ENCODE peak calls at places on chromosomes 2 and 18, in nine cellular contexts. B is left ventricle myocardium inferior, O is A549, C is heart right ventricle, P is AG04450, R is K562, D is adrenal gland, E is foreskin fibroblast, I is IMR-90. G is an unnamed sample.
A peak's percentile ranks its signal among the peaks of the same experiment; 100 is the strongest.

GRCh38 chr2:159084395-159085370 is 116.2 kb downstream of the TANC1 start:
- DNase-seq in B (no peak), O (no peak), C (no peak), P (no peak), R (no peak), D (peak; percentile 67), E (no peak), I (peak; percentile 40), G (no peak)

GRCh38 chr2:19035238-19035637 is 323.2 kb downstream of the OSR1 start:
- DNase-seq in B (peak; percentile 20), O (no peak), C (peak; percentile 17), P (no peak), R (no peak), D (peak; percentile 35), E (peak; percentile 87), I (peak; percentile 70), G (peak; percentile 45)

GRCh38 chr18:68991281-68991680 is 193.4 kb downstream of the CCDC102B start:
- DNase-seq in B (no peak), O (no peak), C (no peak), P (no peak), R (no peak), D (no peak), E (peak; percentile 33), I (peak; percentile 53), G (no peak)

GRCh38 chr18:45519881-45520280 is 95.4 kb upstream of the SLC14A2 start:
- DNase-seq in B (no peak), O (no peak), C (no peak), P (no peak), R (no peak), D (no peak), E (no peak), I (peak; percentile 2), G (no peak)

GRCh38 chr2:224930990-224931389 is 111.3 kb downstream of the DOCK10 start:
- DNase-seq in B (no peak), O (no peak), C (no peak), P (no peak), R (no peak), D (no peak), E (no peak), I (no peak), G (no peak)

GRCh38 chr2:229133155-229133772 is 137.8 kb downstream of the PID1 start:
- DNase-seq in B (no peak), O (peak; percentile 3), C (no peak), P (no peak), R (no peak), D (peak; percentile 33), E (peak; percentile 65), I (peak; percentile 12), G (peak; percentile 56)

GRCh38 chr2:84378960-84379359 is 80.1 kb downstream of the SUCLG1 start:
- DNase-seq in B (no peak), O (no peak), C (no peak), P (no peak), R (no peak), D (no peak), E (no peak), I (no peak), G (no peak)

GRCh38 chr2:72927066-72927465 is 9.7 kb downstream of the EMX1 start:
- DNase-seq in B (no peak), O (no peak), C (no peak), P (no peak), R (no peak), D (no peak), E (no peak), I (no peak), G (no peak)

GRCh38 chr2:68295523-68295922 is 24.2 kb downstream of the CNRIP1 start:
- DNase-seq in B (no peak), O (no peak), C (no peak), P (no peak), R (no peak), D (no peak), E (no peak), I (no peak), G (no peak)

GRCh38 chr2:54755641-54756326 is 32.3 kb downstream of the EML6 start:
- DNase-seq in B (no peak), O (no peak), C (no peak), P (no peak), R (no peak), D (no peak), E (no peak), I (no peak), G (no peak)

GRCh38 chr18:46555724-46556123 is 101.3 kb downstream of the LOXHD1 start:
- DNase-seq in B (peak; percentile 33), O (peak; percentile 40), C (peak; percentile 36), P (no peak), R (peak; percentile 57), D (peak; percentile 14), E (no peak), I (peak; percentile 3), G (no peak)

GRCh38 chr2:44079686-44080085 is 83.9 kb upstream of the LRPPRC start:
- DNase-seq in B (no peak), O (no peak), C (no peak), P (no peak), R (no peak), D (no peak), E (no peak), I (no peak), G (no peak)

GRCh38 chr2:222296911-222297599 is 1.7 kb downstream of the PAX3 start:
- DNase-seq in B (no peak), O (no peak), C (no peak), P (no peak), R (no peak), D (no peak), E (peak; percentile 75), I (no peak), G (no peak)

GRCh38 chr2:222296311-222296736 is 2.5 kb downstream of the PAX3 start:
- DNase-seq in B (no peak), O (no peak), C (no peak), P (no peak), R (no peak), D (no peak), E (peak; percentile 46), I (no peak), G (no peak)

GRCh38 chr2:222298311-222299150 is at the start of gene PAX3:
- DNase-seq in B (no peak), O (no peak), C (no peak), P (no peak), R (no peak), D (no peak), E (peak; percentile 95), I (no peak), G (no peak)

GRCh38 chr2:222298000-222298310 is 843 bp downstream of the PAX3 start:
- DNase-seq in B (no peak), O (no peak), C (no peak), P (no peak), R (no peak), D (no peak), E (no peak), I (no peak), G (no peak)

DNA sequence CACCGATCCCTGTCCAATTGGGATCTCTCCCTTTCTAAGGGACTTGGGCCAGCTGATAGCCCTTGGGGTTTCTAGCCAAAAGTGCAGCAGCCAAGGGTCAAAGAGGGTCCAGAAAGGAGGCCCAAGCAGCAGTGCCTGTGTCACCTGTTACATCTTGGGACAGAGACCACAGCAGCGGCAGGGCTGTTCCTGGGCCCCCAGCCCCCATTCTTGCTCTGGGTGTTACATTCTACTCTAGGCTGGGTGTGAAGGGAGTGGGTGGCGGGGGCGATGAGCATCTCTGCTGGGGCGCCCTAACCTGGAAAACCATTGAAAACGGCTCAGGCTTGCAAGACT is 1.2 kb downstream of the PAX3 start:
- DNase-seq in B (no peak), O (no peak), C (no peak), P (no peak), R (no peak), D (no peak), E (peak; percentile 35), I (no peak), G (no peak)
- H3K4me3 ChIP-seq in B (no peak overlapping the region), O (no peak overlapping the region), C (no peak overlapping the region), P (no peak overlapping the region), R (no peak overlapping the region), D (no peak overlapping the region), E (peak overlapping the region; percentile 61), I (no peak overlapping the region), G (peak overlapping the region; percentile 53)

GRCh38 chr2:71070294-71071025 is 2.0 kb downstream of the NAGK start:
- DNase-seq in B (no peak), O (peak; percentile 58), C (no peak), P (no peak), R (peak; percentile 26), D (no peak), E (peak; percentile 58), I (peak; percentile 37), G (no peak)
- TF ChIP-seq CTCF in B (peak; percentile 14), O (peak; percentile 21), C (no peak), P (peak; percentile 54), R (peak; percentile 41), D (no peak), E (peak; percentile 26), I (peak; percentile 36), G (peak; percentile 35)

GRCh38 chr2:182864949-182865348 is 1.5 kb downstream of the FRZB start:
- DNase-seq in B (no peak), O (no peak), C (no peak), P (no peak), R (no peak), D (no peak), E (no peak), I (no peak), G (no peak)
- H3K4me3 ChIP-seq in B (no peak overlapping the region), O (no peak overlapping the region), C (no peak overlapping the region), P (no peak overlapping the region), R (no peak overlapping the region), D (no peak overlapping the region), E (no peak overlapping the region), I (no peak overlapping the region), G (no peak overlapping the region)

DNA sequence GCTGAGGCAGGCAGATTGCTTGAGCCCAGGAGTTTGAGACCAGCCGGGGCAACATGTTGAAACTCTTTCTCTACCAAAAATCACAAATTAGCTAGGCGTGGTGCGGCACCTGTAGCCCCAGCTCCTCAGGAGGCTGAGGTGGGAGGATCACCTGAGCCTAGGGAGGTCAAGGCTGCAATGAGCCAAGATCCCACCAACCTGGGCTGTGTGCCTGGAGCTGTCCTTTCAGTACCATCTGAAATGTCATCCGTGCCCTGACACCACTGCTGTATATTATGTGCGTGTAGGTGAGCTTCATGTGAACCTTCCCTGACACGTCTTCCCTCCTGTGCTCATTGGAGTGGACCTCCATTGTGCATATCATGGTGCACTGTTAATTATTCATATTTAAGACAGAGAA is 84.8 kb upstream of the HNRNPA3 start:
- DNase-seq in B (no peak), O (no peak), C (no peak), P (no peak), R (no peak), D (no peak), E (no peak), I (no peak), G (no peak)
- TF ChIP-seq CTCF in B (no peak), O (no peak), C (no peak), P (no peak), R (no peak), D (no peak), E (no peak), I (no peak), G (no peak)

G was measured in HFF-Myc.